ENCODE peak calls at places on chromosome 7, in four cellular contexts. One of them, this sample, is unnamed.

GRCh38 chr7:27242046-27242579 is 489 bp upstream of the EVX1 start:
- DNase-seq in HepG2: no peak
- DNase-seq in WTC11: no peak
- DNase-seq in K562: no peak
- DNase-seq in this sample: no peak

GRCh38 chr7:34756691-34757090 is 98.7 kb downstream of the NPSR1 start:
- DNase-seq in HepG2: no peak
- DNase-seq in WTC11: no peak
- DNase-seq in K562: no peak
- DNase-seq in this sample: no peak

GRCh38 chr7:143458263-143458662 is 15.0 kb downstream of the TAS2R60 start:
- DNase-seq in HepG2: no peak
- DNase-seq in WTC11: no peak
- DNase-seq in K562: no peak
- DNase-seq in this sample: no peak

GRCh38 chr7:132858251-132858650 is 223.6 kb downstream of the CHCHD3 start:
- DNase-seq in HepG2: no peak
- DNase-seq in WTC11: no peak
- DNase-seq in K562: no peak
- DNase-seq in this sample: no peak

GRCh38 chr7:94436018-94436604 is 41.4 kb downstream of the COL1A2 start:
- DNase-seq in HepG2: peak
- DNase-seq in WTC11: peak
- DNase-seq in K562: peak
- DNase-seq in this sample: peak

GRCh38 chr7:55642266-55642665 is 70.0 kb upstream of the VOPP1 start:
- DNase-seq in HepG2: no peak
- DNase-seq in WTC11: no peak
- DNase-seq in K562: no peak
- DNase-seq in this sample: no peak

GRCh38 chr7:139494835-139495568 is 11.5 kb upstream of the KLRG2 start:
- DNase-seq in HepG2: no peak
- DNase-seq in WTC11: no peak
- DNase-seq in K562: no peak
- DNase-seq in this sample: no peak

GRCh38 chr7:585229-585711 is 65.6 kb upstream of the PDGFA start:
- DNase-seq in HepG2: no peak
- DNase-seq in WTC11: no peak
- DNase-seq in K562: peak
- DNase-seq in this sample: no peak

GRCh38 chr7:135501402-135501801 is 8.5 kb downstream of the CNOT4 start:
- DNase-seq in HepG2: no peak
- DNase-seq in WTC11: no peak
- DNase-seq in K562: no peak
- DNase-seq in this sample: no peak

GRCh38 chr7:143002856-143003255 is 24.1 kb downstream of the OR9A2 start:
- DNase-seq in HepG2: no peak
- DNase-seq in WTC11: no peak
- DNase-seq in K562: peak
- DNase-seq in this sample: no peak

GRCh38 chr7:22934023-22934422 is 79.9 kb downstream of the HYCC1 start:
- DNase-seq in HepG2: no peak
- DNase-seq in WTC11: no peak
- DNase-seq in K562: no peak
- DNase-seq in this sample: no peak

GRCh38 chr7:157375410-157375809 is 38.6 kb downstream of the DNAJB6 start:
- DNase-seq in HepG2: no peak
- DNase-seq in WTC11: no peak
- DNase-seq in K562: no peak
- DNase-seq in this sample: no peak

GRCh38 chr7:149819961-149820340 is 18.2 kb upstream of the ZNF862 start:
- DNase-seq in HepG2: no peak
- DNase-seq in WTC11: no peak
- DNase-seq in K562: no peak
- DNase-seq in this sample: no peak

GRCh38 chr7:43076189-43076605 is 36.2 kb upstream of the HECW1 start:
- DNase-seq in HepG2: no peak
- DNase-seq in WTC11: no peak
- DNase-seq in K562: no peak
- DNase-seq in this sample: peak

GRCh38 chr7:125481323-125481722 is 551.7 kb upstream of the POT1 start:
- DNase-seq in HepG2: no peak
- DNase-seq in WTC11: no peak
- DNase-seq in K562: no peak
- DNase-seq in this sample: no peak

GRCh38 chr7:120588411-120588810 is 269.5 kb downstream of the TSPAN12 start:
- DNase-seq in HepG2: no peak
- DNase-seq in WTC11: no peak
- DNase-seq in K562: no peak
- DNase-seq in this sample: no peak

GRCh38 chr7:134328900-134329299 is 12.2 kb upstream of the SLC35B4 start:
- DNase-seq in HepG2: no peak
- DNase-seq in WTC11: no peak
- DNase-seq in K562: no peak
- DNase-seq in this sample: no peak

GRCh38 chr7:84237533-84238173 is 43.1 kb upstream of the SEMA3A start:
- DNase-seq in HepG2: no peak
- DNase-seq in WTC11: no peak
- DNase-seq in K562: no peak
- DNase-seq in this sample: peak

GRCh38 chr7:151008143-151008510 is 16.2 kb downstream of the ATG9B start:
- DNase-seq in HepG2: no peak
- DNase-seq in WTC11: no peak
- DNase-seq in K562: peak
- DNase-seq in this sample: no peak

GRCh38 chr7:131330299-131330698 is 2.6 kb downstream of the MKLN1 start:
- DNase-seq in HepG2: no peak
- DNase-seq in WTC11: no peak
- DNase-seq in K562: no peak
- DNase-seq in this sample: no peak

GRCh38 chr7:101173752-101174244 is 6.3 kb downstream of the NAT16 start:
- DNase-seq in HepG2: no peak
- DNase-seq in WTC11: peak
- DNase-seq in K562: peak
- DNase-seq in this sample: peak

GRCh38 chr7:31028417-31028988 is 23.6 kb upstream of the ADCYAP1R1 start:
- DNase-seq in HepG2: no peak
- DNase-seq in WTC11: no peak
- DNase-seq in K562: no peak
- DNase-seq in this sample: no peak

GRCh38 chr7:100568936-100569844 is 4.5 kb downstream of the SAP25 start:
- DNase-seq in HepG2: peak
- DNase-seq in WTC11: peak
- DNase-seq in K562: peak
- DNase-seq in this sample: peak

GRCh38 chr7:28647076-28647421 is 234.7 kb downstream of the CREB5 start:
- DNase-seq in HepG2: no peak
- DNase-seq in WTC11: no peak
- DNase-seq in K562: peak
- DNase-seq in this sample: no peak

GRCh38 chr7:106862317-106863183 is 2.5 kb upstream of the PIK3CG start:
- DNase-seq in HepG2: no peak
- DNase-seq in WTC11: no peak
- DNase-seq in K562: peak
- DNase-seq in this sample: no peak

GRCh38 chr7:102834999-102835398 is 77.8 kb upstream of the LRRC17 start:
- DNase-seq in HepG2: peak
- DNase-seq in WTC11: no peak
- DNase-seq in K562: no peak
- DNase-seq in this sample: peak

GRCh38 chr7:14210075-14210474 is 220.6 kb upstream of the ETV1 start:
- DNase-seq in HepG2: no peak
- DNase-seq in WTC11: no peak
- DNase-seq in K562: no peak
- DNase-seq in this sample: no peak

DNA sequence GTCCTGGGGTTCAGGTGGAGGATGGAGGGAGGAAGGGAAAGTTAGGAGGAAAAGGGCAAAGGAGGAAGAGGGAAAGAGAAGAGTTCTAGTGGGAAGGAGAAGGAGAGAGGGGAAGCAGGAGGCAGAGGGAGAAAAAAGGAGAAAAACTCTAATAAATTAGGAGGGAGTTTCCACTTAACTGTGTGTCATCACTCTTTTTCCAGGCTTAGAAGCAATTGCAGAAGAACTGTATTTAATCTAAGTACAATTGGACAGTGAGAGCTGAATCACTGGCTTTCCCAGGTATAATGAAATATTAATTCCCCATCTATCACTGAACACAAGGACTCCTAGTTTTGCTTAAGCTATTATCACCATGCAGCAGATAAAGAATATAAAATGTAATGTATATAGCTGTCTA is 76.8 kb downstream of the CREB3L2 start:
- DNase-seq in HepG2: no peak
- DNase-seq in WTC11: no peak
- DNase-seq in K562: no peak
- DNase-seq in this sample: no peak
- TF ChIP-seq NR3C1 in HepG2: no peak
- TF ChIP-seq NR3C1 in WTC11: no peak
- TF ChIP-seq NR3C1 in K562: no peak
- TF ChIP-seq NR3C1 in this sample: no peak

GRCh38 chr7:69812756-69813155 is 214.5 kb downstream of the AUTS2 start:
- DNase-seq in HepG2: no peak
- DNase-seq in WTC11: no peak
- DNase-seq in K562: no peak
- DNase-seq in this sample: no peak

GRCh38 chr7:69813637-69814240 is 215.5 kb downstream of the AUTS2 start:
- DNase-seq in HepG2: no peak
- DNase-seq in WTC11: no peak
- DNase-seq in K562: no peak
- DNase-seq in this sample: no peak

GRCh38 chr7:69808401-69808800 is 210.1 kb downstream of the AUTS2 start:
- DNase-seq in HepG2: no peak
- DNase-seq in WTC11: no peak
- DNase-seq in K562: no peak
- DNase-seq in this sample: no peak

GRCh38 chr7:69814421-69814962 is 216.2 kb downstream of the AUTS2 start:
- DNase-seq in HepG2: no peak
- DNase-seq in WTC11: no peak
- DNase-seq in K562: no peak
- DNase-seq in this sample: no peak

DNA sequence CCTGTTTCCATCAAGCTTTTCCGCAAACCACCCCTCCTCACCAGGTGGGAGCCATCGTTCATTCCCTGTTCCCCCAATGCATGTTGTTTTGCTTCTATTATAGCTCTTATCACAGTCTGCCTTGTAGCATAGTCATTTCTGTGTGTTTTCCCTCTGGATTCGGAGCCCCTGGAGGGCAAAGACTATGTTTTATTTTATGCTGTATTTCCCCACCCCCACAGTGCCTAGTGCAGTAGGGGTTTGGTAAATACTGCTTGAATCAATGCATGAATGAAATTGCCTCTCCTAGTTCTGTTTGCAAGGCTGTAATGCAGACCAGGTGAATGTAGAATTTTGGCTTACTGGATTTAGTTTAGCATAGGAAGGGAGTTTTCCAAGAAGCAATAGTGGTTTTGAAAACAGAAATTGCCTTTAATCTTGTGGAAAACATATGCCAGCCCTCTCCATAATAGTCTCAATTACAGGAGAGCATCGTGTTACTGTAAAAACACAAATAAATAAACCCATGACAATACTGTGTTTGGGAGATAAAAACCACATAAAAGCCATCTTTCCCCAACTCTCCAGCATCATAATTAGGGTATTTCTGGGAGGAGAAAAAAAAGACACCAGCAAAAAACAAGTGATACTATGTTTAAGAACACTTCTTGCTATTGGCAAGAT is 213.5 kb downstream of the AUTS2 start:
- DNase-seq in HepG2: no peak
- DNase-seq in WTC11: no peak
- DNase-seq in K562: no peak
- DNase-seq in this sample: no peak
- TF ChIP-seq NR3C1 in HepG2: no peak
- TF ChIP-seq NR3C1 in WTC11: no peak
- TF ChIP-seq NR3C1 in K562: no peak
- TF ChIP-seq NR3C1 in this sample: no peak

DNA sequence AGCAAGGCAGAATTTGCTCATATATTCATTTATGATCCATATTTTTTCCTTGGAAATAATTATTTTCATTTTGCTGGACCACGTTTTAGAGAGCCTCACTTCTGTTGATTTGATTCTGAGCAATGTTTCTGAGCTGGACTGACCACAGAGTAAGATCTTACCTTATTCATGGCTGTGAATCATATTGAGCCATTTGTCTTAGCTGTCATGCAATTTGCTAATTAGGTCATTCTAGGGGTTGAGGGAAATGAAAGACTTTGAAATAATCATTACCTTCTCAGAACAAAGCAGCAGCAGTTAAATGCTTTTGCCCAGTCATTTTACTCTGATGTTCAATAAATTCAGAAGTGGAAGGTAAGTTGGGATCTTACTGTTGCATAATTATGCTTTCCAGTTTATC is 251.4 kb downstream of the SDK1 start:
- DNase-seq in HepG2: no peak
- DNase-seq in WTC11: no peak
- DNase-seq in K562: no peak
- DNase-seq in this sample: no peak
- TF ChIP-seq NR3C1 in HepG2: no peak
- TF ChIP-seq NR3C1 in WTC11: no peak
- TF ChIP-seq NR3C1 in K562: no peak
- TF ChIP-seq NR3C1 in this sample: no peak

DNA sequence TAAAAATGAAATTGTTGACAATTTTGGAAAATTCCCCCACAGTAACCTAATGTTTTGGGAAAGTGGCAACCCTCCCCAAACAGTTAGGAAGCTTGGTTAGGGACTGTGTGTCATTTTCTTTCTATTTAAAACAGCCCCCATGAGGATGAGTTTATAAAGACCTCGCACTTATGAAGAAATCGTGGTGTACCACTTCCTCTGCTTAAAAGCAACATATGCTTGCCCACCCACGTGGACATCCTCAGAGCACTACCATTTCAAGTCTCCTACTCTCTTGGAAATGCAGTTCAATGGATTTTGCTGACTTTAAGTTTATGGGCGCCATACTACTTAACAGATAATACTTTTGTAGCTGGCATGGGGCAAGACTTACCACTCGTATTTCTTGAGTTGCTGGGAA is 223.8 kb downstream of the DYNC1I1 start:
- DNase-seq in HepG2: no peak
- DNase-seq in WTC11: no peak
- DNase-seq in K562: no peak
- DNase-seq in this sample: no peak
- TF ChIP-seq NR3C1 in HepG2: no peak
- TF ChIP-seq NR3C1 in WTC11: no peak
- TF ChIP-seq NR3C1 in K562: no peak
- TF ChIP-seq NR3C1 in this sample: no peak

GRCh38 chr7:114152314-114152938 is 233.6 kb upstream of the PPP1R3A start:
- DNase-seq in HepG2: no peak
- DNase-seq in WTC11: no peak
- DNase-seq in K562: no peak
- DNase-seq in this sample: no peak
- TF ChIP-seq NR3C1 in HepG2: no peak
- TF ChIP-seq NR3C1 in WTC11: no peak
- TF ChIP-seq NR3C1 in K562: no peak
- TF ChIP-seq NR3C1 in this sample: no peak

GRCh38 chr7:24870766-24871165 is 109.2 kb downstream of the OSBPL3 start:
- DNase-seq in HepG2: no peak
- DNase-seq in WTC11: no peak
- DNase-seq in K562: no peak
- DNase-seq in this sample: no peak
- TF ChIP-seq NR3C1 in HepG2: no peak
- TF ChIP-seq NR3C1 in WTC11: no peak
- TF ChIP-seq NR3C1 in K562: no peak
- TF ChIP-seq NR3C1 in this sample: no peak

GRCh38 chr7:92778972-92779371 is 57.4 kb downstream of the CDK6 start:
- DNase-seq in HepG2: no peak
- DNase-seq in WTC11: no peak
- DNase-seq in K562: no peak
- DNase-seq in this sample: no peak
- TF ChIP-seq NR3C1 in HepG2: no peak
- TF ChIP-seq NR3C1 in WTC11: no peak
- TF ChIP-seq NR3C1 in K562: no peak
- TF ChIP-seq NR3C1 in this sample: no peak